ENCODE peak calls at places on chromosome 20, in nine cellular contexts. One of them, this sample, is unnamed.

GRCh38 chr20:46144626-46145025 is 26.5 kb downstream of the CD40 start:
- DNase-seq in heart left ventricle: no peak
- DNase-seq in body of pancreas: no peak
- DNase-seq in testis: no peak
- DNase-seq in transverse colon: no peak
- DNase-seq in HCT116: no peak
- DNase-seq in IMR-90: no peak
- DNase-seq in stomach: no peak
- DNase-seq in tibial nerve: no peak
- DNase-seq in this sample: no peak

GRCh38 chr20:8721098-8721497 is 347.8 kb upstream of the PLCB4 start:
- DNase-seq in heart left ventricle: no peak
- DNase-seq in body of pancreas: peak; percentile 66
- DNase-seq in testis: peak; percentile 71
- DNase-seq in transverse colon: no peak
- DNase-seq in HCT116: peak; percentile 18
- DNase-seq in IMR-90: peak; percentile 67
- DNase-seq in stomach: peak; percentile 39
- DNase-seq in tibial nerve: peak; percentile 76
- DNase-seq in this sample: peak; percentile 73

GRCh38 chr20:57930328-57930727 is 220.5 kb upstream of the PMEPA1 start:
- DNase-seq in heart left ventricle: no peak
- DNase-seq in body of pancreas: no peak
- DNase-seq in testis: no peak
- DNase-seq in transverse colon: no peak
- DNase-seq in HCT116: no peak
- DNase-seq in IMR-90: no peak
- DNase-seq in stomach: no peak
- DNase-seq in tibial nerve: no peak
- DNase-seq in this sample: no peak

GRCh38 chr20:7608246-7608645 is 332.0 kb downstream of the HAO1 start:
- DNase-seq in heart left ventricle: no peak
- DNase-seq in body of pancreas: no peak
- DNase-seq in testis: no peak
- DNase-seq in transverse colon: no peak
- DNase-seq in HCT116: no peak
- DNase-seq in IMR-90: no peak
- DNase-seq in stomach: no peak
- DNase-seq in tibial nerve: no peak
- DNase-seq in this sample: no peak

GRCh38 chr20:47456952-47457724 is 44.5 kb upstream of the NCOA3 start:
- DNase-seq in heart left ventricle: no peak
- DNase-seq in body of pancreas: no peak
- DNase-seq in testis: no peak
- DNase-seq in transverse colon: no peak
- DNase-seq in HCT116: no peak
- DNase-seq in IMR-90: peak; percentile 72
- DNase-seq in stomach: no peak
- DNase-seq in tibial nerve: no peak
- DNase-seq in this sample: no peak

GRCh38 chr20:53642196-53643030 is 48.8 kb upstream of the ZNF217 start:
- DNase-seq in heart left ventricle: no peak
- DNase-seq in body of pancreas: peak; percentile 85
- DNase-seq in testis: no peak
- DNase-seq in transverse colon: peak; percentile 66
- DNase-seq in HCT116: peak; percentile 89
- DNase-seq in IMR-90: peak; percentile 50
- DNase-seq in stomach: peak; percentile 58
- DNase-seq in tibial nerve: peak; percentile 61
- DNase-seq in this sample: no peak

GRCh38 chr20:63520594-63520938 is at the start of gene PPDPF:
- DNase-seq in heart left ventricle: peak; percentile 94
- DNase-seq in body of pancreas: peak; percentile 84
- DNase-seq in testis: peak; percentile 89
- DNase-seq in transverse colon: peak; percentile 89
- DNase-seq in HCT116: no peak
- DNase-seq in IMR-90: peak; percentile 72
- DNase-seq in stomach: peak; percentile 89
- DNase-seq in tibial nerve: peak; percentile 70
- DNase-seq in this sample: peak; percentile 91

GRCh38 chr20:57618091-57618765 is 2.0 kb downstream of the ZBP1 start:
- DNase-seq in heart left ventricle: no peak
- DNase-seq in body of pancreas: no peak
- DNase-seq in testis: no peak
- DNase-seq in transverse colon: peak; percentile 78
- DNase-seq in HCT116: peak; percentile 57
- DNase-seq in IMR-90: no peak
- DNase-seq in stomach: no peak
- DNase-seq in tibial nerve: no peak
- DNase-seq in this sample: no peak

GRCh38 chr20:15702161-15702560 is 871.1 kb downstream of the KIF16B start:
- DNase-seq in heart left ventricle: no peak
- DNase-seq in body of pancreas: no peak
- DNase-seq in testis: no peak
- DNase-seq in transverse colon: no peak
- DNase-seq in HCT116: no peak
- DNase-seq in IMR-90: peak; percentile 56
- DNase-seq in stomach: no peak
- DNase-seq in tibial nerve: no peak
- DNase-seq in this sample: no peak

GRCh38 chr20:59598625-59599310 is 5.6 kb upstream of the PHACTR3 start:
- DNase-seq in heart left ventricle: no peak
- DNase-seq in body of pancreas: peak; percentile 44
- DNase-seq in testis: peak; percentile 40
- DNase-seq in transverse colon: peak; percentile 23
- DNase-seq in HCT116: peak; percentile 19
- DNase-seq in IMR-90: no peak
- DNase-seq in stomach: peak; percentile 29
- DNase-seq in tibial nerve: no peak
- DNase-seq in this sample: no peak

GRCh38 chr20:50416269-50416863 is 93.8 kb upstream of the PTPN1 start:
- DNase-seq in heart left ventricle: no peak
- DNase-seq in body of pancreas: peak; percentile 29
- DNase-seq in testis: no peak
- DNase-seq in transverse colon: no peak
- DNase-seq in HCT116: no peak
- DNase-seq in IMR-90: no peak
- DNase-seq in stomach: no peak
- DNase-seq in tibial nerve: no peak
- DNase-seq in this sample: no peak

GRCh38 chr20:23415958-23416583 is 5.2 kb downstream of the NAPB start:
- DNase-seq in heart left ventricle: no peak
- DNase-seq in body of pancreas: no peak
- DNase-seq in testis: peak; percentile 83
- DNase-seq in transverse colon: no peak
- DNase-seq in HCT116: no peak
- DNase-seq in IMR-90: no peak
- DNase-seq in stomach: no peak
- DNase-seq in tibial nerve: no peak
- DNase-seq in this sample: no peak

GRCh38 chr20:43744121-43744520 is 17.3 kb upstream of the GTSF1L start:
- DNase-seq in heart left ventricle: no peak
- DNase-seq in body of pancreas: no peak
- DNase-seq in testis: no peak
- DNase-seq in transverse colon: no peak
- DNase-seq in HCT116: no peak
- DNase-seq in IMR-90: peak; percentile 72
- DNase-seq in stomach: no peak
- DNase-seq in tibial nerve: no peak
- DNase-seq in this sample: no peak

DNA sequence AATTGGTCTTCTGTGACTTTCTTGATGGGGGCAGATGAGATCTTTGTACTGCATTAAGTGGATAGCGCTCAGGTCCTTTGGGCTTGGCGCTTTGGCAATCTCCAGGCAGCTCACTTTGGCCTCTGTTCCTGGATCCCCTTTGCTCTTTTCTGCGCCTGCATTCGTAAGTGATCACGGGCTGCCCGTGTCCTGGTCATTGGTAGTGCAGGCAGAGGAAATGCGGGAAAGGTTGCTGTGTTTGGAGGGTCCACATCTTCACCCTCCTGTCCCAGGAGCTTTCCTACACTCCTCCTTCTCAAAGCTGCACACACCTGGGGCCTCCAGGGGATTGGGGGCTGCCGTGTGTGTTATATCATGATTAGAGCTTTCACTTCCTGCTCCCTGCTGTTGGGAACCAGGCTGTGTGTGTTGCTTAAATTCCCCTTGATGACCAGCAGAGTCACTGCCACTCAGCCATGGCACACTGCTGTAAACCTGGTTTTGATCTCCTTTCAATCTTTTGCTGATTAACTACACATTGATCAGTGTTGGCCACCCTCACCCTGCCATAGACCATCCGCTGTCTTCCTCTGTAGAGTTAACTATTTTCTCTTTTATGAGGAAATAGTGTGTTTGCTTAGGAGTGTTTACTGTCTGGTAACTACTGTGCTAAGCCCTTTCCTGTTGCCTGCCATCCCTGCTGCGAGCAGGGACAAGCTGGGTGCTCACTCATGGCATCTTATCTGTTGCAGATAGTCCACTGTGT is 13.0 kb upstream of the SNHG17 start:
- DNase-seq in heart left ventricle: no peak
- DNase-seq in body of pancreas: no peak
- DNase-seq in testis: no peak
- DNase-seq in transverse colon: no peak
- DNase-seq in HCT116: no peak
- DNase-seq in IMR-90: no peak
- DNase-seq in stomach: no peak
- DNase-seq in tibial nerve: no peak
- DNase-seq in this sample: no peak
- TF ChIP-seq CTCF in heart left ventricle: no peak
- TF ChIP-seq CTCF in body of pancreas: no peak
- TF ChIP-seq CTCF in testis: no peak
- TF ChIP-seq CTCF in transverse colon: no peak
- TF ChIP-seq CTCF in HCT116: no peak
- TF ChIP-seq CTCF in IMR-90: no peak
- TF ChIP-seq CTCF in stomach: no peak
- TF ChIP-seq CTCF in tibial nerve: no peak
- TF ChIP-seq CTCF in this sample: no peak

DNA sequence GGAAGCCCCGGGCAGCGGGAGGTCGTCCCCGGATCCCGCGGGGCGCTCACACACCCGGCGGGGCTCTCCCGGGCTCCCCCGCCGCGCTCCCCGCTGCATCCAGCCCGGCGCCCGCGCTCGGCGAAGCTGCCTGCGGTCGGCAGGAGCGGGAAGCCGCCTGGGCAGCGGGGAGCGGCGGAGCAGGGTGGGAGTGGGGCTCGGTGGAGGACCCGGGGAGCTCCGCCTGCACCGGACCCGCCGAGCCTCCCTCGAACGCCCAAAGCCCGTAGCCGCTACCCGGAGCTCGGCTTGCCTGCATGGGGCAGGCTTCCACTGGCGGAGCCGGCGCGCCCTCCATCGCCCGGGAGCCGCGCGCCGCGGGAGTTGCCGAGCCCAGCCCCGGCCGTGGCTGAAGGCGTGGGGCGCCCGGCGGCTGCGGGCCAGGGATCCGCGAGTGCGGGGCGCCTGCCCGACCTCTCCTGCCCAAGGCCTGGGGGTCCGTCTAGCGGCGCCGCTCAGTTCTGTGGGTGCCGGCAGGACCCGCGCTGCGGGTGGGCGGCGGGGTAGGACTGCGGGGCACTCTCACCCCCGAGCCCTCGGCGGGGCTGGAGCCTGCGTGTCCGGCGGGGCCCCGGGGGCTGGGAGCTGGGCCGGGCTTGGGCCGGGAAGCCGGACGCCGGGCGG is 671 bp downstream of the CDH4 start:
- DNase-seq in heart left ventricle: no peak
- DNase-seq in body of pancreas: no peak
- DNase-seq in testis: no peak
- DNase-seq in transverse colon: no peak
- DNase-seq in HCT116: no peak
- DNase-seq in IMR-90: peak; percentile 9
- DNase-seq in stomach: no peak
- DNase-seq in tibial nerve: no peak
- DNase-seq in this sample: no peak
- H3K4me3 ChIP-seq in heart left ventricle: peak overlapping the region; percentile 20
- H3K4me3 ChIP-seq in body of pancreas: no peak overlapping the region
- H3K4me3 ChIP-seq in testis: peak overlapping the region; percentile 29
- H3K4me3 ChIP-seq in transverse colon: peak overlapping the region; percentile 14
- H3K4me3 ChIP-seq in HCT116: no peak overlapping the region
- H3K4me3 ChIP-seq in IMR-90: peak overlapping the region; percentile 55
- H3K4me3 ChIP-seq in stomach: peak overlapping the region; percentile 35
- H3K4me3 ChIP-seq in tibial nerve: peak overlapping the region; percentile 22
- H3K4me3 ChIP-seq in this sample: peak overlapping the region; percentile 26

DNA sequence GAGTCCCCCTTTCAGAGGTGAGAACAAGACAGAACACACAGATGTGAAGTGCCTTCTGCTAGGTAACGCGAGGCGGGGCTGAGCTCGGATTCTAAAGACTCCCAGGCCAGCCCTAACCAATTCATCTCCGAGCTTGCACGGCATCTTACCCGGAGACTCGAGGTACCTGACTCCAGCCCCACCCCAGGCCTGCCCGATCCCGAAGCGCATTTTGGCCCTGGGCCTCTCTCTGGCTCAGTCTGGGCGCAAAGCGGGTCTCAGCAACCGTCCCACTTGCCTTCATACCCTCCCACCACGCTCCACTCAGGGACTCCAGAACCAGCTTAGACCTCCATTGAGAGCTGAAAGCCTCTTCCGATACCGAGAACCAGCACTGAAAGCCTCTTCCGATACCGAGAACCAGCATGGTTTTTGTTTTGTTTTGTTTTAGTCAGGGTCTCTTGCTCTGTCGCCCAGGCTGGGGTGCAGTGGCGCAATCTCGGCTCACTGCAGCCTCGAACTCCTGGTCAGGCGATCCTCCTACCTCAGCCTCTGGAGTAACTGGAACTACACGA is 661 bp upstream of the DYNLRB1 start:
- DNase-seq in heart left ventricle: no peak
- DNase-seq in body of pancreas: peak; percentile 80
- DNase-seq in testis: peak; percentile 82
- DNase-seq in transverse colon: peak; percentile 80
- DNase-seq in HCT116: no peak
- DNase-seq in IMR-90: peak; percentile 47
- DNase-seq in stomach: peak; percentile 73
- DNase-seq in tibial nerve: peak; percentile 22
- DNase-seq in this sample: peak; percentile 70
- TF ChIP-seq POLR2A in heart left ventricle: no peak
- TF ChIP-seq POLR2A in body of pancreas: no peak
- TF ChIP-seq POLR2A in testis: no peak
- TF ChIP-seq POLR2A in transverse colon: peak; percentile 24
- TF ChIP-seq POLR2A in HCT116: no peak
- TF ChIP-seq POLR2A in IMR-90: no peak
- TF ChIP-seq POLR2A in stomach: no peak
- TF ChIP-seq POLR2A in tibial nerve: no peak
- TF ChIP-seq POLR2A in this sample: no peak

DNA sequence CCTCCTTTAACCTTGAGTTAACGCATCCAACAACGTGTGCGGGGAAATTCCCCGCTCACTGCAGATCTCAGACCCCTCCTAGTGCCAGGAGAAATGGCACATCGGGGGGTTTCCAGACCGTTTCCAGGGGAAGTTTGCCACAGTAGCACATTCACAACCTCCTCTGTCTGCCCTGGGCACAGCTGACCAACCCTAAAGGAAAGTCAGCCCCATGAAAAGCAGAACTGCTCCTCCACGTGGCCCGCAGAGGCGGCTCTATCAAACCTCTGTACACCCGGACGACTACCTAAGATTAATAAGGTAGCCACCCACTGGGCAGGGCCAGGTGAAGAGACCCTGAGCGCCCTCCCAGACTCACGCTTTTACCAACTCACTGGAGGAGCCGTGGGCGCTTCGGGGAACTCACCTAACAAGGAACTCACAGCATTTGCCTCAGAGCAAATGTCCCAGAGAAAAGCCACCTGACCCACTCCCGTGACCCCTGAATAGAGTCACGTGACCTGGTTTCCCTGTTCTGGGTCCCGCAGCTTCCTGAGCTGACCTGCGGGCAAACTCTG is 93.1 kb downstream of the PRND start:
- DNase-seq in heart left ventricle: no peak
- DNase-seq in body of pancreas: no peak
- DNase-seq in testis: no peak
- DNase-seq in transverse colon: peak; percentile 64
- DNase-seq in HCT116: no peak
- DNase-seq in IMR-90: no peak
- DNase-seq in stomach: peak; percentile 44
- DNase-seq in tibial nerve: no peak
- DNase-seq in this sample: no peak
- TF ChIP-seq CTCF in heart left ventricle: no peak
- TF ChIP-seq CTCF in body of pancreas: no peak
- TF ChIP-seq CTCF in testis: no peak
- TF ChIP-seq CTCF in transverse colon: no peak
- TF ChIP-seq CTCF in HCT116: no peak
- TF ChIP-seq CTCF in IMR-90: no peak
- TF ChIP-seq CTCF in stomach: no peak
- TF ChIP-seq CTCF in tibial nerve: no peak
- TF ChIP-seq CTCF in this sample: no peak